ENCODE peak calls at places on chromosome X, in five cellular contexts. N, U, B, V and M are unnamed samples.

GRCh38 chrX:150693782-150694574 is 782 bp downstream of the MTMR1 start:
- DNase-seq in B (peak; percentile 75), V (peak; percentile 71), U (peak; percentile 68), N (no peak), M (no peak)

GRCh38 chrX:101219840-101220191 is 230 bp downstream of the DRP2 start:
- DNase-seq in U (no peak), V (no peak), B (no peak), N (no peak), M (no peak)

GRCh38 chrX:110568396-110568795 is 209.7 kb downstream of the RTL9 start:
- DNase-seq in V (no peak), B (no peak), U (no peak), N (no peak), M (no peak)

GRCh38 chrX:140933056-140933455 is 69.3 kb upstream of the SPANXB1 start:
- DNase-seq in B (no peak), U (no peak), V (no peak), N (no peak), M (no peak)

GRCh38 chrX:68647156-68647957 is at the start of gene STARD8:
- DNase-seq in B (peak; percentile 66), N (no peak), V (peak; percentile 62), U (no peak), M (no peak)

GRCh38 chrX:77014655-77015377 is 432.4 kb upstream of the FGF16 start:
- DNase-seq in U (no peak), V (no peak), N (no peak), B (no peak), M (peak; percentile 18)

GRCh38 chrX:149522914-149523313 is 17.8 kb upstream of the IDS start:
- DNase-seq in N (no peak), V (no peak), B (no peak), U (no peak), M (no peak)

GRCh38 chrX:154818916-154819770 is 13.9 kb upstream of the MPP1 start:
- DNase-seq in B (no peak), N (no peak), V (no peak), U (no peak), M (no peak)

GRCh38 chrX:5971300-5971699 is 257.4 kb downstream of the NLGN4X start:
- DNase-seq in N (no peak), U (no peak), B (no peak), V (no peak), M (no peak)

DNA sequence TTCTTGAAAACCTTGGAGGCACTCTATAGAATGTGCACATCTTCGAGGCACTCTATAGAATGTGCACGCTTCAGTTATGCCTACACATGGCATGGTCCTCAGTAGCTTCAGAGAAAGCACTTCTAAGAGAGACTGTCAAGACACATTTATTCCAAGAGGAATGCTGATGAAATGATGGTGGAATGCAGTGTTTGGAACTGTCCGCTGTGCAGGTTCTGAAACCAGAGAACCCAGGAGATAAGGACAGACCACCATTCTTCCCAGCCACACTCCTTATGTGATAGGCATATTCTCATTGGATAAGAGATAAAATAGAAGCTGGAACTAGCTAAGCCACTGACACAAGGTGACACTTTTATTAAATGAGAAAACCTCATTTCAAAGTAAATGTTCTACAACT is 263.3 kb downstream of the NLGN4X start:
- DNase-seq in B (no peak), V (no peak), N (no peak), U (no peak), M (no peak)
- H3K4me3 ChIP-seq in B (no peak overlapping the region), V (no peak overlapping the region), N (no peak overlapping the region), U (no peak overlapping the region), M (no peak overlapping the region)

GRCh38 chrX:14027511-14028019 is 2.1 kb downstream of the GEMIN8 start:
- DNase-seq in B (no peak), V (no peak), N (no peak), U (no peak), M (no peak)

GRCh38 chrX:14030248-14030592 is 528 bp upstream of the GEMIN8 start:
- DNase-seq in V (no peak), U (no peak), N (no peak), B (no peak), M (no peak)

GRCh38 chrX:14028473-14028872 is 1.2 kb downstream of the GEMIN8 start:
- DNase-seq in U (no peak), V (no peak), B (no peak), N (no peak), M (no peak)

GRCh38 chrX:14029425-14030247 is at the start of gene GEMIN8:
- DNase-seq in B (peak; percentile 92), U (peak; percentile 93), N (peak; percentile 86), V (peak; percentile 95), M (peak; percentile 43)

GRCh38 chrX:14029039-14029424 is 660 bp downstream of the GEMIN8 start:
- DNase-seq in V (no peak), B (no peak), U (no peak), N (no peak), M (no peak)
- H3K27ac ChIP-seq in V (no peak overlapping the region), B (peak overlapping the region; percentile 40), U (peak overlapping the region; percentile 88), N (peak overlapping the region; percentile 76), M (no peak overlapping the region)

DNA sequence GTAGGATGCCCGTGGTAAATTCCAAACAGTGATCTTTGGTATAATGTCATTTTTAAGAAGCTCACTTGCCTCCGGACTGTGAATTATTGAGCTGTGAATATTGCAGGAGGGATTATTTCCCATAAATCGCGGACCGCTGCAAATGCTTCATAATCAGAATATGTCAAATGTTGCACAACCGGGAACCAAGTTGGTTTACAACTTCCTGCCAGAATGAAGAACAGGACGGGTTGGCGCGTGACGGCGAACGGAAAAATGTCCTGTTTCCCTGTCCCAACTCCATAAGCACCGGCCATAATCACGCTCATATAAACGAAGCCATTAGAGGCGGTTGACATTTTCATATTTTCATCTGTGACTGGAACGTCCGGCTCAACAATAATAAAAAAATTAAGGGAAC is 67.7 kb downstream of the SHOX start:
- DNase-seq in U (no peak), N (no peak), B (no peak), V (no peak), M (no peak)
- H3K4me1 ChIP-seq in U (no peaks in the 10 kb centered on the region), N (no peaks in the 10 kb centered on the region), B (no peaks in the 10 kb centered on the region), V (no peaks in the 10 kb centered on the region), M (no peaks in the 10 kb centered on the region)

GRCh38 chrX:15334561-15334960 is 762 bp downstream of the PIGA start:
- DNase-seq in V (no peak), U (peak; percentile 31), N (no peak), B (no peak), M (no peak)

GRCh38 chrX:15328131-15328530 is 7.2 kb downstream of the PIGA start:
- DNase-seq in V (no peak), U (no peak), N (no peak), B (no peak), M (no peak)

GRCh38 chrX:15328821-15329220 is 6.5 kb downstream of the PIGA start:
- DNase-seq in V (no peak), N (no peak), U (no peak), B (no peak), M (no peak)
- H3K4me3 ChIP-seq in V (no peak overlapping the region), N (no peak overlapping the region), U (no peak overlapping the region), B (no peak overlapping the region), M (no peak overlapping the region)

GRCh38 chrX:42499620-42500019 is 278.3 kb downstream of the PPP1R2C start:
- DNase-seq in B (no peak), V (no peak), N (no peak), U (no peak), M (no peak)

GRCh38 chrX:42495139-42495538 is 282.8 kb downstream of the PPP1R2C start:
- DNase-seq in N (no peak), B (no peak), V (no peak), U (peak; percentile 50), M (no peak)

GRCh38 chrX:42496239-42496638 is 281.7 kb downstream of the PPP1R2C start:
- DNase-seq in B (no peak), V (no peak), U (no peak), N (no peak), M (no peak)

DNA sequence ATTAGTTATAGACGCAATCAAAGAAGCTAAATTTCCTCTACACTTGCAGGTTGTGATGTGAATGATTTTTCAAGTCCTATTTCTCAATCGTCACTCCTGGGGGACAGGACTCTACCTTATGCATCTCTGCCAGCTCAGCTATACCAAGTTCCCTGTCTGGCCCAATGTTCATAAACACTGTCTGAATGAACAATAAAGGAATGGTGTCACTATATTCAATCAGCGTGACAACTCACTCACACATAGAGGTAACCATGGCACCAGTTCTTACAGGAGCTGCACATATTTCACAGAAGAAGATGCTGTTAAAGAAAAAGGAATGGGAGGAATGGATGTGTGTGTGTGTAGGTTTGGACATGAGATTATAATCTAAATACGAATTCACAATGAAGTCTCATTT is 280.6 kb downstream of the PPP1R2C start:
- DNase-seq in B (no peak), U (no peak), N (no peak), V (no peak), M (no peak)
- H3K27ac ChIP-seq in B (no peak overlapping the region), U (no peak overlapping the region), N (no peak overlapping the region), V (no peak overlapping the region), M (no peak overlapping the region)